ENCODE peak calls at places on chromosomes 6 and 20, in eight cellular contexts. G is bronchial epithelial cell, H is H9, J is lower leg skin, S is fibroblast of mammary gland, L is suprapubic skin, I is type B pancreatic cell, K is cardiac muscle cell. P is an unnamed sample.

GRCh38 chr20:63280929-63281545 is 8.4 kb downstream of the ARFGAP1 start:
- DNase-seq in G (no peak), H (peak; percentile 68), J (no peak), S (no peak), L (no peak), I (no peak), K (no peak), P (no peak)

GRCh38 chr6:44100088-44100550 is 27.1 kb downstream of the MRPL14 start:
- DNase-seq in G (peak; percentile 39), H (no peak), J (no peak), S (peak; percentile 31), L (no peak), I (no peak), K (peak; percentile 40), P (no peak)

GRCh38 chr20:3239026-3239866 is at the start of gene SLC4A11:
- DNase-seq in G (peak; percentile 80), H (peak; percentile 87), J (peak; percentile 90), S (peak; percentile 56), L (no peak), I (no peak), K (peak; percentile 67), P (peak; percentile 57)

GRCh38 chr6:149749594-149750135 is at the start of gene PCMT1:
- DNase-seq in G (peak; percentile 78), H (peak; percentile 92), J (peak; percentile 97), S (peak; percentile 85), L (peak; percentile 90), I (peak; percentile 93), K (peak; percentile 93), P (peak; percentile 93)

GRCh38 chr6:112780498-112781096 is 433.5 kb downstream of the RFPL4B start:
- DNase-seq in G (peak; percentile 65), H (peak; percentile 66), J (peak; percentile 91), S (peak; percentile 85), L (no peak), I (peak; percentile 71), K (peak; percentile 91), P (peak; percentile 82)

GRCh38 chr6:88490195-88490594 is 324.0 kb upstream of the CNR1 start:
- DNase-seq in G (no peak), H (no peak), J (no peak), S (no peak), L (no peak), I (no peak), K (peak; percentile 9), P (no peak)

GRCh38 chr6:87730310-87730709 is 28.3 kb upstream of the AKIRIN2 start:
- DNase-seq in G (peak; percentile 91), H (no peak), J (no peak), S (peak; percentile 10), L (no peak), I (no peak), K (no peak), P (no peak)

GRCh38 chr6:34671801-34672656 is 24.5 kb downstream of the ILRUN start:
- DNase-seq in G (peak; percentile 80), H (no peak), J (no peak), S (peak; percentile 84), L (no peak), I (no peak), K (peak; percentile 39), P (no peak)

GRCh38 chr6:11744753-11745152 is 33.9 kb downstream of the ADTRP start:
- DNase-seq in G (peak; percentile 39), H (no peak), J (peak; percentile 96), S (peak; percentile 94), L (peak; percentile 82), I (no peak), K (peak; percentile 92), P (no peak)

GRCh38 chr6:33014841-33015634 is 5.6 kb upstream of the HLA-DOA start:
- DNase-seq in G (peak; percentile 78), H (peak; percentile 60), J (no peak), S (peak; percentile 86), L (no peak), I (no peak), K (peak; percentile 92), P (peak; percentile 45)

GRCh38 chr6:31690231-31691077 is 9.6 kb upstream of the LY6G5C start:
- DNase-seq in G (no peak), H (no peak), J (no peak), S (no peak), L (no peak), I (no peak), K (peak; percentile 22), P (no peak)

GRCh38 chr6:144066745-144067484 is 28.5 kb downstream of the SF3B5 start:
- DNase-seq in G (no peak), H (no peak), J (no peak), S (no peak), L (no peak), I (no peak), K (no peak), P (no peak)

GRCh38 chr6:90297124-90297865 is 652 bp upstream of the BACH2 start:
- DNase-seq in G (no peak), H (peak; percentile 35), J (no peak), S (no peak), L (no peak), I (no peak), K (no peak), P (no peak)
- TF ChIP-seq CTCF in G (no peak), H (peak; percentile 13), J (no peak), S (no peak), L (no peak), I (peak; percentile 38), K (no peak), P (no peak)

GRCh38 chr20:48951646-48952045 is 30.1 kb downstream of the ARFGEF2 start:
- DNase-seq in G (no peak), H (no peak), J (no peak), S (no peak), L (no peak), I (no peak), K (no peak), P (no peak)

GRCh38 chr20:48948612-48949011 is 27.1 kb downstream of the ARFGEF2 start:
- DNase-seq in G (no peak), H (peak; percentile 35), J (no peak), S (no peak), L (no peak), I (no peak), K (no peak), P (no peak)

GRCh38 chr20:48952656-48953055 is 31.1 kb downstream of the ARFGEF2 start:
- DNase-seq in G (no peak), H (no peak), J (no peak), S (no peak), L (no peak), I (no peak), K (no peak), P (no peak)

GRCh38 chr20:48951041-48951440 is 29.5 kb downstream of the ARFGEF2 start:
- DNase-seq in G (no peak), H (no peak), J (no peak), S (no peak), L (no peak), I (no peak), K (no peak), P (no peak)

GRCh38 chr20:48949304-48950170 is 28.0 kb downstream of the ARFGEF2 start:
- DNase-seq in G (no peak), H (peak; percentile 42), J (no peak), S (no peak), L (no peak), I (no peak), K (no peak), P (no peak)
- TF ChIP-seq CTCF in G (no peak), H (peak; percentile 59), J (no peak), S (no peak), L (no peak), I (peak; percentile 53), K (peak; percentile 5), P (peak; percentile 15)

GRCh38 chr20:20450461-20451027 is 82.6 kb downstream of the INSM1 start:
- DNase-seq in G (no peak), H (no peak), J (no peak), S (peak; percentile 34), L (no peak), I (no peak), K (peak; percentile 21), P (no peak)

GRCh38 chr20:20454367-20454766 is 86.5 kb downstream of the INSM1 start:
- DNase-seq in G (no peak), H (no peak), J (no peak), S (no peak), L (no peak), I (no peak), K (no peak), P (no peak)

GRCh38 chr20:20454850-20455627 is 87.1 kb downstream of the INSM1 start:
- DNase-seq in G (no peak), H (no peak), J (no peak), S (no peak), L (no peak), I (no peak), K (no peak), P (no peak)

GRCh38 chr20:20448891-20449290 is 81.0 kb downstream of the INSM1 start:
- DNase-seq in G (no peak), H (no peak), J (no peak), S (no peak), L (no peak), I (no peak), K (no peak), P (no peak)

GRCh38 chr20:20452254-20452676 is 84.4 kb downstream of the INSM1 start:
- DNase-seq in G (peak; percentile 84), H (peak; percentile 85), J (peak; percentile 88), S (peak; percentile 76), L (no peak), I (no peak), K (peak; percentile 59), P (peak; percentile 64)
- TF ChIP-seq CTCF in G (no peak), H (peak; percentile 26), J (no peak), S (no peak), L (no peak), I (peak; percentile 40), K (no peak), P (no peak)

GRCh38 chr20:50607850-50608749 is 83.2 kb downstream of the RIPOR3 start:
- DNase-seq in G (no peak), H (no peak), J (no peak), S (no peak), L (no peak), I (no peak), K (no peak), P (no peak)

GRCh38 chr20:50609438-50609989 is 81.8 kb downstream of the RIPOR3 start:
- DNase-seq in G (no peak), H (no peak), J (no peak), S (no peak), L (no peak), I (no peak), K (no peak), P (no peak)

GRCh38 chr20:50608750-50609104 is 82.6 kb downstream of the RIPOR3 start:
- DNase-seq in G (no peak), H (no peak), J (no peak), S (no peak), L (no peak), I (no peak), K (no peak), P (no peak)

GRCh38 chr20:50611128-50611810 is 80.1 kb downstream of the RIPOR3 start:
- DNase-seq in G (no peak), H (no peak), J (no peak), S (no peak), L (no peak), I (no peak), K (no peak), P (no peak)

DNA sequence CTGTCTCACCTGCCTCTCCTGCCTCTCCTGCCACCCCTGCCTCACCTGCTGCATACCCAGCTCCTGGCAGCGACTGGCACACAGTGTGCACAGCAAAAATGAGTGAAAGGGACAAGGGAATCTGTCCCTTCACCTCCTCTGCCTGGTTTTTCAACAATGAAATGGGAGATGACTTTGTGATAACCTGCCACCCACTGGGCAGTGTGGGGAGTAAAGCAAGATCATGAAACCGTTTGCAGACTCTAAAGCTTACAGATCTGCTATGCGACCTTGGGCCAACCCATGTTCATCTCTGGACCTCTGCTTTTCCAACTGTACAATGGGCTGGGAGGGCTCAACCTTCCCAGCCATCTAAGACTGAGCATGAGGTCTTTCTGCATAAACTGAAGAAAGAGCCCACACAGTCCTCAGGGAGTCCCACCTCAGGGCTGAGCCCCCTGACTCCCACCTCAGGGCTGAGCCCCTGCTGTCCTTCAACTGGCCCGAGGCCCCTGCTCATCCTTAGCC is 81.1 kb downstream of the RIPOR3 start:
- DNase-seq in G (no peak), H (no peak), J (no peak), S (no peak), L (no peak), I (no peak), K (no peak), P (no peak)
- TF ChIP-seq CTCF in G (peak; percentile 8), H (no peak), J (no peak), S (peak; percentile 7), L (no peak), I (no peak), K (no peak), P (no peak)

P was measured in nephron progenitor cell.